ENCODE peak calls at places on chromosomes 16 and 17, in six cellular contexts. F, J, E, S, M and N are unnamed samples.

GRCh38 chr16:85947511-85948509 is 48.8 kb downstream of the IRF8 start:
- DNase-seq in E (peak; percentile 36), M (no peak), J (no peak), F (no peak), S (no peak), N (no peak)

GRCh38 chr17:36942631-36943125 is 5.4 kb downstream of the LHX1 start:
- DNase-seq in J (no peak), F (no peak), S (no peak), E (no peak), M (peak; percentile 73), N (no peak)

GRCh38 chr16:19542138-19542821 is 13.2 kb upstream of the VPS35L start:
- DNase-seq in J (no peak), M (no peak), F (no peak), E (no peak), S (no peak), N (no peak)

GRCh38 chr16:85616608-85617311 is 3.6 kb downstream of the GSE1 start:
- DNase-seq in M (peak; percentile 83), F (peak; percentile 23), S (no peak), J (peak; percentile 24), E (peak; percentile 36), N (peak; percentile 80)

GRCh38 chr16:50038756-50039529 is 13.9 kb downstream of the CNEP1R1 start:
- DNase-seq in S (no peak), F (no peak), M (no peak), J (no peak), E (peak; percentile 6), N (peak; percentile 66)

GRCh38 chr16:85578599-85578948 is 34.5 kb upstream of the GSE1 start:
- DNase-seq in M (no peak), E (no peak), S (no peak), F (no peak), J (no peak), N (no peak)

GRCh38 chr17:79097226-79098055 is 22.8 kb downstream of the ENGASE start:
- DNase-seq in E (no peak), S (no peak), J (no peak), M (no peak), F (no peak), N (no peak)

GRCh38 chr16:1453316-1453715 is 9.0 kb upstream of the CCDC154 start:
- DNase-seq in E (no peak), F (no peak), S (no peak), M (no peak), J (no peak), N (no peak)

GRCh38 chr16:76583466-76583865 is 306.3 kb downstream of the CNTNAP4 start:
- DNase-seq in J (no peak), E (no peak), S (no peak), F (no peak), M (no peak), N (no peak)

GRCh38 chr17:40810505-40810904 is 10.7 kb upstream of the KRT28 start:
- DNase-seq in E (no peak), S (peak; percentile 67), M (no peak), F (peak; percentile 84), J (no peak), N (no peak)

GRCh38 chr16:9820481-9821246 is 361.6 kb downstream of the GRIN2A start:
- DNase-seq in F (no peak), M (no peak), S (no peak), J (no peak), E (no peak), N (no peak)

GRCh38 chr16:4320030-4320429 is 4.2 kb downstream of the GLIS2 start:
- DNase-seq in M (peak; percentile 76), E (no peak), S (no peak), F (no peak), J (no peak), N (no peak)

GRCh38 chr17:48541036-48541573 is 3.8 kb downstream of the HOXB2 start:
- DNase-seq in J (no peak), E (no peak), S (peak; percentile 32), F (no peak), M (no peak), N (no peak)

GRCh38 chr17:48540213-48540612 is 4.7 kb downstream of the HOXB2 start:
- DNase-seq in S (peak; percentile 37), E (no peak), F (peak; percentile 77), M (no peak), J (no peak), N (no peak)

GRCh38 chr17:48539177-48539576 is 5.7 kb downstream of the HOXB2 start:
- DNase-seq in E (no peak), S (peak; percentile 90), F (peak; percentile 98), M (no peak), J (no peak), N (no peak)

GRCh38 chr17:48541574-48542113 is 3.3 kb downstream of the HOXB2 start:
- DNase-seq in F (no peak), M (peak; percentile 90), E (no peak), S (peak; percentile 69), J (no peak), N (peak; percentile 69)

GRCh38 chr17:48537316-48537715 is 6.5 kb upstream of the HOXB1 start:
- DNase-seq in E (no peak), F (no peak), S (no peak), M (no peak), J (no peak), N (no peak)
- H3K27ac ChIP-seq in E (no peak overlapping the region), F (peak overlapping the region; percentile 82), S (no peak overlapping the region), M (no peak overlapping the region), J (no peak overlapping the region), N (no peak overlapping the region)

DNA sequence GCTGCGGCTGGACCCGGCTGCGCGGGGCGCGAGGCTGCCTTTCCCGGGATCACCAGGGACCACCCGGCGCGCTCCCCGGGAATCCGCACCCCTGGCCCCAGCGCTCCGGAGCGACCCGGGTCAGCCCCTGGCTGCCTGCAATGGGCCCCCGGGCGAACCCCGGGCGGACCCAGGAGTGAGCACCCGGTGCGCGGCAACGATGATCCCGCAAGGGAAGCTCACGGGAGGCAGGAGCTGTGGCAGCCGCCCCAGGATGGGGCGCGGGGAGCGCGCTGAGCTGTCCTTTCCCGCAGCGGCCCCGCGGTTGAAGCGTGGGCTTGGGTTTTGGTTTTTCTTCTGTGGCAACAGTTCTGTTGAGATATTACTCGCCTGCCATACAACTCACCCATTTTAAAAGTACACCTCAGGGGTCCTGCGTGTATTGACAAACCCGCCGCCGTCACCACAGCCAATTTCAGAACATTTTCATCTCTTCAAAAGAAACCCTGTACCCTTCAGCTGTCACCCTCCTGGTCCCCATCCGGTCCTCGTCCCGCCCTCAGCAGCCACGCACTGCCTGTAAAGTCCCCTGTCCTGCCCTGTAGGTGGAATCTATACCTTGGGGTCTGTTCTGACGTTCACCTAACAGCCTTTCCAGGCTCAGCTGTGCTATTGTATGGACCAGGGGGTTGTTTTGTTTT is 12.8 kb downstream of the CHMP6 start:
- DNase-seq in S (no peak), M (peak; percentile 75), J (no peak), F (no peak), E (no peak), N (peak; percentile 65)
- H3K4me3 ChIP-seq in S (peak overlapping the region; percentile 25), M (no peak overlapping the region), J (no peak overlapping the region), F (no peak overlapping the region), E (no peak overlapping the region), N (peak overlapping the region; percentile 3)

GRCh38 chr17:1054656-1055055 is 57.7 kb downstream of the TIMM22 start:
- DNase-seq in J (no peak), E (no peak), F (no peak), S (no peak), M (peak; percentile 61), N (no peak)

GRCh38 chr17:1058423-1059130 is 61.6 kb downstream of the TIMM22 start:
- DNase-seq in E (peak; percentile 32), J (no peak), F (peak; percentile 14), M (peak; percentile 60), S (peak; percentile 35), N (peak; percentile 88)

GRCh38 chr17:1055231-1055630 is 58.3 kb downstream of the TIMM22 start:
- DNase-seq in J (no peak), S (no peak), E (no peak), M (peak; percentile 35), F (no peak), N (no peak)

GRCh38 chr17:1055751-1056645 is 59.1 kb downstream of the TIMM22 start:
- DNase-seq in E (peak; percentile 32), S (peak; percentile 59), M (peak; percentile 82), J (no peak), F (peak; percentile 44), N (no peak)

GRCh38 chr17:1056761-1057160 is 59.8 kb downstream of the TIMM22 start:
- DNase-seq in J (no peak), E (no peak), F (no peak), S (no peak), M (peak; percentile 58), N (no peak)
- H3K27ac ChIP-seq in J (no peak overlapping the region), E (no peak overlapping the region), F (no peak overlapping the region), S (no peak overlapping the region), M (no peak overlapping the region), N (no peak overlapping the region)

DNA sequence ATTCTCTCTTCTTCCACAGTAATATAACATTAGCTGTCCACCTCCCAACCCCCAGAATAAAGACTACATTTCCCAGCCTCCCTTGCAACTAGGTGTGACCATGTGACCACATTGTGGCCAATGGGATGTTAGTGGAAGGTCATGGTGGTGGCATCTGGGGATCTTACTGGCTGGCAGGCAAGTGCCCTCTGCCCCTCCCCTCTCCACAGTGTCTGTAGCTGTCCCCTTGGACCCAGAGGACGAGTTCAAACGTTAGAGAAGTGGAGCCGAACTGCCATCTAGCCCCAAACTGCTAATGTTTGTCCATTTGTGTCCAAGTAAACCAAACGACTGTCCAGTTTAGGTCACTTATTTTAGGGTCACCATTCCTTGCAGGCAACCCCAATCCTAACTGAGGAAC is 26.6 kb upstream of the KCNG4 start:
- DNase-seq in E (peak; percentile 63), F (peak; percentile 58), S (peak; percentile 47), M (no peak), J (no peak), N (no peak)
- H3K4me3 ChIP-seq in E (no peak overlapping the region), F (no peak overlapping the region), S (no peak overlapping the region), M (peak overlapping the region; percentile 15), J (no peak overlapping the region), N (no peak overlapping the region)

GRCh38 chr17:76142044-76143041 is 1.3 kb upstream of the FOXJ1 start:
- DNase-seq in J (no peak), M (peak; percentile 71), F (no peak), E (no peak), S (no peak), N (peak; percentile 46)
- H3K27ac ChIP-seq in J (no peak overlapping the region), M (no peak overlapping the region), F (no peak overlapping the region), E (peak overlapping the region; percentile 46), S (no peak overlapping the region), N (no peak overlapping the region)